ENCODE peak calls at places on chromosomes 13 and 19, in seven cellular contexts. One of them, this sample, is unnamed.

GRCh38 chr13:25966086-25966485 is 85.7 kb downstream of the SHISA2 start:
- DNase-seq in fibroblast of gingiva: no peak
- DNase-seq in AG20443: no peak
- DNase-seq in Daoy: peak; percentile 70
- DNase-seq in neural crest cell: no peak
- DNase-seq in caudate nucleus: no peak
- DNase-seq in stimulated activated CD4-positive, alpha-beta T cell treated with anti-CD3 and anti-CD28 coated beads, Interleukin-4, amount 100 ng/mL, for 24 hours: no peak
- DNase-seq in this sample: no peak

GRCh38 chr13:99307648-99308339 is 595 bp upstream of the GPR183 start:
- DNase-seq in fibroblast of gingiva: peak; percentile 35
- DNase-seq in AG20443: peak; percentile 65
- DNase-seq in Daoy: peak; percentile 73
- DNase-seq in neural crest cell: no peak
- DNase-seq in caudate nucleus: no peak
- DNase-seq in stimulated activated CD4-positive, alpha-beta T cell treated with anti-CD3 and anti-CD28 coated beads, Interleukin-4, amount 100 ng/mL, for 24 hours: peak; percentile 87
- DNase-seq in this sample: no peak

GRCh38 chr13:109199280-109199679 is 569.9 kb downstream of the MYO16 start:
- DNase-seq in fibroblast of gingiva: no peak
- DNase-seq in AG20443: no peak
- DNase-seq in Daoy: no peak
- DNase-seq in neural crest cell: no peak
- DNase-seq in caudate nucleus: no peak
- DNase-seq in stimulated activated CD4-positive, alpha-beta T cell treated with anti-CD3 and anti-CD28 coated beads, Interleukin-4, amount 100 ng/mL, for 24 hours: no peak
- DNase-seq in this sample: no peak

GRCh38 chr19:45884682-45885555 is 1.0 kb downstream of the IRF2BP1 start:
- DNase-seq in fibroblast of gingiva: peak; percentile 23
- DNase-seq in AG20443: peak; percentile 38
- DNase-seq in Daoy: peak; percentile 38
- DNase-seq in neural crest cell: no peak
- DNase-seq in caudate nucleus: peak; percentile 32
- DNase-seq in stimulated activated CD4-positive, alpha-beta T cell treated with anti-CD3 and anti-CD28 coated beads, Interleukin-4, amount 100 ng/mL, for 24 hours: peak; percentile 11
- DNase-seq in this sample: no peak

GRCh38 chr13:31044658-31045620 is 112.5 kb downstream of the TEX26 start:
- DNase-seq in fibroblast of gingiva: no peak
- DNase-seq in AG20443: no peak
- DNase-seq in Daoy: no peak
- DNase-seq in neural crest cell: no peak
- DNase-seq in caudate nucleus: no peak
- DNase-seq in stimulated activated CD4-positive, alpha-beta T cell treated with anti-CD3 and anti-CD28 coated beads, Interleukin-4, amount 100 ng/mL, for 24 hours: peak; percentile 49
- DNase-seq in this sample: peak; percentile 12

GRCh38 chr19:1252221-1252817 is 3.9 kb downstream of the MIDN start:
- DNase-seq in fibroblast of gingiva: peak; percentile 99
- DNase-seq in AG20443: peak; percentile 81
- DNase-seq in Daoy: peak; percentile 97
- DNase-seq in neural crest cell: no peak
- DNase-seq in caudate nucleus: peak; percentile 97
- DNase-seq in stimulated activated CD4-positive, alpha-beta T cell treated with anti-CD3 and anti-CD28 coated beads, Interleukin-4, amount 100 ng/mL, for 24 hours: peak; percentile 59
- DNase-seq in this sample: peak; percentile 95

GRCh38 chr19:46723023-46723461 is 6.1 kb upstream of the PRKD2 start:
- DNase-seq in fibroblast of gingiva: no peak
- DNase-seq in AG20443: no peak
- DNase-seq in Daoy: no peak
- DNase-seq in neural crest cell: no peak
- DNase-seq in caudate nucleus: no peak
- DNase-seq in stimulated activated CD4-positive, alpha-beta T cell treated with anti-CD3 and anti-CD28 coated beads, Interleukin-4, amount 100 ng/mL, for 24 hours: no peak
- DNase-seq in this sample: no peak

GRCh38 chr19:45677351-45678230 is 9.6 kb downstream of the GIPR start:
- DNase-seq in fibroblast of gingiva: peak; percentile 68
- DNase-seq in AG20443: peak; percentile 70
- DNase-seq in Daoy: peak; percentile 94
- DNase-seq in neural crest cell: peak; percentile 53
- DNase-seq in caudate nucleus: peak; percentile 76
- DNase-seq in stimulated activated CD4-positive, alpha-beta T cell treated with anti-CD3 and anti-CD28 coated beads, Interleukin-4, amount 100 ng/mL, for 24 hours: peak; percentile 83
- DNase-seq in this sample: peak; percentile 90

GRCh38 chr13:100658363-100658762 is 16.2 kb downstream of the TMTC4 start:
- DNase-seq in fibroblast of gingiva: no peak
- DNase-seq in AG20443: no peak
- DNase-seq in Daoy: no peak
- DNase-seq in neural crest cell: no peak
- DNase-seq in caudate nucleus: no peak
- DNase-seq in stimulated activated CD4-positive, alpha-beta T cell treated with anti-CD3 and anti-CD28 coated beads, Interleukin-4, amount 100 ng/mL, for 24 hours: no peak
- DNase-seq in this sample: no peak

GRCh38 chr19:34428549-34429285 is 536 bp downstream of the UBA2 start:
- DNase-seq in fibroblast of gingiva: peak; percentile 62
- DNase-seq in AG20443: peak; percentile 81
- DNase-seq in Daoy: peak; percentile 30
- DNase-seq in neural crest cell: no peak
- DNase-seq in caudate nucleus: no peak
- DNase-seq in stimulated activated CD4-positive, alpha-beta T cell treated with anti-CD3 and anti-CD28 coated beads, Interleukin-4, amount 100 ng/mL, for 24 hours: peak; percentile 29
- DNase-seq in this sample: no peak

GRCh38 chr13:75704942-75705320 is 68.8 kb downstream of the LMO7 start:
- DNase-seq in fibroblast of gingiva: no peak
- DNase-seq in AG20443: no peak
- DNase-seq in Daoy: peak; percentile 51
- DNase-seq in neural crest cell: no peak
- DNase-seq in caudate nucleus: no peak
- DNase-seq in stimulated activated CD4-positive, alpha-beta T cell treated with anti-CD3 and anti-CD28 coated beads, Interleukin-4, amount 100 ng/mL, for 24 hours: no peak
- DNase-seq in this sample: no peak